ENCODE peak calls at places on chromosomes 6 and 20, in ten cellular contexts. B is A172; F is NCI-H1436; N is type B pancreatic cell; C is GM13976; K is activated naive CD4-positive, alpha-beta T cell treated with Interleukin-2 at 50 U/mL for 16 hours; I is activated CD8-positive, alpha-beta T cell treated with anti-CD3 and anti-CD28 coated beads for 36 hours; R is cardiac fibroblast; L is hypothalamus; J is Karpas-422. V is an unnamed sample.

GRCh38 chr6:37006793-37007339 is 1.4 kb downstream of the FGD2 start:
- DNase-seq in L (no peak), F (no peak), R (peak), K (no peak), I (no peak), C (no peak), J (no peak), N (no peak), B (peak), V (peak)

GRCh38 chr6:162151050-162151658 is 576.4 kb downstream of the PRKN start:
- DNase-seq in C (no peak), L (no peak), F (no peak), J (no peak), B (peak), I (no peak), R (peak), N (no peak), K (no peak), V (no peak)

GRCh38 chr6:75147512-75147911 is 58.3 kb downstream of the COL12A1 start:
- DNase-seq in K (no peak), C (peak), R (no peak), J (no peak), B (no peak), F (no peak), N (no peak), I (no peak), L (no peak), V (no peak)

GRCh38 chr20:3239026-3239866 is at the start of gene SLC4A11:
- DNase-seq in C (peak), I (peak), R (peak), L (no peak), N (no peak), J (peak), K (peak), F (no peak), B (peak), V (no peak)

GRCh38 chr20:13259921-13260320 is 38.8 kb downstream of the ISM1 start:
- DNase-seq in I (no peak), B (no peak), K (no peak), F (no peak), J (no peak), R (no peak), L (no peak), C (no peak), N (no peak), V (no peak)

GRCh38 chr6:105993769-105994521 is 92.2 kb upstream of the PRDM1 start:
- DNase-seq in N (no peak), C (peak), L (no peak), F (no peak), K (peak), R (peak), J (no peak), I (peak), B (no peak), V (no peak)

GRCh38 chr20:9878096-9878495 is 39.2 kb upstream of the PAK5 start:
- DNase-seq in F (no peak), J (no peak), L (no peak), R (no peak), I (no peak), C (no peak), B (no peak), N (no peak), K (no peak), V (no peak)

GRCh38 chr6:87237804-87238203 is 82.4 kb downstream of the ZNF292 start:
- DNase-seq in K (no peak), B (peak), F (no peak), R (peak), N (no peak), I (no peak), C (peak), L (no peak), J (peak), V (no peak)

GRCh38 chr6:83292900-83293843 is 100.0 kb downstream of the RWDD2A start:
- DNase-seq in J (no peak), B (no peak), K (no peak), F (no peak), C (peak), R (no peak), L (no peak), N (no peak), I (no peak), V (no peak)

GRCh38 chr6:139539852-139540251 is 165.4 kb upstream of the CITED2 start:
- DNase-seq in I (no peak), R (peak), B (peak), F (no peak), C (no peak), N (no peak), K (no peak), L (no peak), J (no peak), V (no peak)

GRCh38 chr6:39313526-39314272 is 520 bp downstream of the KCNK17 start:
- DNase-seq in B (no peak), N (no peak), F (no peak), C (no peak), J (no peak), I (peak), R (no peak), L (no peak), K (no peak), V (no peak)

GRCh38 chr20:46601603-46602122 is 49.6 kb downstream of the SLC13A3 start:
- DNase-seq in B (no peak), R (no peak), N (no peak), L (no peak), J (no peak), K (no peak), C (no peak), F (no peak), I (no peak), V (no peak)

GRCh38 chr20:61965606-61966491 is 99.8 kb downstream of the TAF4 start:
- DNase-seq in B (no peak), L (no peak), R (no peak), K (no peak), F (no peak), J (no peak), I (no peak), C (no peak), N (no peak), V (peak)

GRCh38 chr6:138031850-138032249 is 75.4 kb downstream of the PERP start:
- DNase-seq in L (no peak), F (no peak), I (no peak), B (peak), R (no peak), N (no peak), K (no peak), J (no peak), C (no peak), V (no peak)

GRCh38 chr6:22147983-22148797 is 148.6 kb downstream of the PRL start:
- DNase-seq in K (no peak), J (no peak), C (no peak), F (no peak), R (peak), B (peak), L (peak), N (no peak), I (peak), V (no peak)

GRCh38 chr6:16729183-16729696 is 32.0 kb downstream of the ATXN1 start:
- DNase-seq in L (no peak), F (no peak), B (peak), J (no peak), I (peak), N (no peak), C (no peak), R (no peak), K (no peak), V (no peak)

GRCh38 chr6:46350714-46351113 is 140.5 kb downstream of the RCAN2 start:
- DNase-seq in L (no peak), R (no peak), I (no peak), K (no peak), B (no peak), C (no peak), F (no peak), N (no peak), J (no peak), V (no peak)

GRCh38 chr20:47318596-47319516 is 37.6 kb downstream of the ZMYND8 start:
- DNase-seq in I (peak), J (no peak), F (no peak), B (peak), C (no peak), R (peak), K (no peak), N (peak), L (peak), V (peak)

GRCh38 chr6:33589366-33589722 is 9.3 kb upstream of the BAK1 start:
- DNase-seq in I (no peak), C (no peak), L (no peak), R (no peak), N (no peak), K (no peak), F (no peak), B (no peak), J (no peak), V (no peak)

GRCh38 chr6:110389689-110390382 is 25.5 kb downstream of the DDO start:
- DNase-seq in K (no peak), I (peak), C (no peak), J (no peak), R (no peak), B (no peak), N (no peak), L (no peak), F (no peak), V (no peak)

GRCh38 chr6:3280866-3281465 is 22.2 kb downstream of the PSMG4 start:
- DNase-seq in C (no peak), J (no peak), I (no peak), B (no peak), L (no peak), N (no peak), K (no peak), R (no peak), F (no peak), V (no peak)